ENCODE peak calls at places on chromosomes 4 and X, in six cellular contexts. U is left lung, B is mammary epithelial cell, Y is MM.1S, D is right atrium auricular region, N is OCI-LY7. Z is an unnamed sample.

GRCh38 chrX:147550217-147550616 is 361.5 kb upstream of the FMR1 start:
- DNase-seq in Y (peak; percentile 46), D (no peak), N (peak; percentile 4), U (no peak), B (no peak), Z (peak; percentile 24)

GRCh38 chr4:109435635-109436034 is 2.0 kb downstream of the SEC24B start:
- DNase-seq in Y (no peak), B (no peak), U (no peak), D (no peak), N (no peak), Z (no peak)

GRCh38 chr4:23455482-23455881 is 434.4 kb downstream of the PPARGC1A start:
- DNase-seq in U (no peak), B (no peak), N (peak; percentile 9), D (no peak), Y (no peak), Z (no peak)

GRCh38 chrX:87697409-87697808 is 179.8 kb downstream of the KLHL4 start:
- DNase-seq in D (no peak), Y (no peak), U (no peak), N (no peak), B (no peak), Z (no peak)

GRCh38 chr4:99979872-99980271 is 29.8 kb upstream of the H2AZ1 start:
- DNase-seq in B (no peak), U (no peak), D (no peak), Y (no peak), N (no peak), Z (no peak)

GRCh38 chrX:51893931-51894696 is 691 bp downstream of the MAGED1 start:
- DNase-seq in D (no peak), B (peak; percentile 10), N (peak; percentile 10), U (peak; percentile 42), Y (peak; percentile 6), Z (peak; percentile 59)

GRCh38 chrX:48958635-48959094 is 1.3 kb upstream of the OTUD5 start:
- DNase-seq in Y (peak; percentile 17), B (peak; percentile 46), D (peak; percentile 67), U (no peak), N (no peak), Z (peak; percentile 31)

GRCh38 chr4:84378277-84378838 is 120.7 kb downstream of the NKX6-1 start:
- DNase-seq in Y (no peak), N (no peak), U (no peak), B (no peak), D (no peak), Z (peak; percentile 21)

GRCh38 chrX:70477734-70478075 is 33.1 kb downstream of the DLG3 start:
- DNase-seq in U (no peak), D (no peak), B (no peak), N (no peak), Y (no peak), Z (no peak)

GRCh38 chrX:790780-791360 is 160.3 kb downstream of the SHOX start:
- DNase-seq in U (no peak), Y (no peak), N (no peak), D (no peak), B (no peak), Z (no peak)

GRCh38 chrX:68867458-68868166 is 38.8 kb downstream of the EFNB1 start:
- DNase-seq in N (no peak), D (no peak), U (no peak), B (no peak), Y (no peak), Z (no peak)

GRCh38 chr4:18676136-18676922 is 654.8 kb upstream of the LCORL start:
- DNase-seq in Y (no peak), U (no peak), D (no peak), N (no peak), B (no peak), Z (no peak)

GRCh38 chr4:23097251-23097650 is 404.5 kb downstream of the GBA3 start:
- DNase-seq in N (no peak), Y (no peak), U (no peak), B (no peak), D (no peak), Z (no peak)

GRCh38 chrX:82219129-82219528 is 1017.2 kb downstream of the SH3BGRL start:
- DNase-seq in Y (no peak), B (no peak), D (no peak), U (no peak), N (no peak), Z (no peak)

GRCh38 chr4:59057804-59058203 is 1947.6 kb upstream of the IGFBP7 start:
- DNase-seq in N (no peak), U (no peak), D (no peak), Y (no peak), B (no peak), Z (no peak)

GRCh38 chr4:139852612-139853269 is 187.1 kb downstream of the MGST2 start:
- DNase-seq in B (peak; percentile 52), N (no peak), D (no peak), Y (no peak), U (no peak), Z (no peak)

GRCh38 chr4:151681085-151681484 is 79.7 kb downstream of the GATB start:
- DNase-seq in N (no peak), B (no peak), U (no peak), Y (no peak), D (no peak), Z (no peak)

GRCh38 chr4:88964450-88964849 is 92.5 kb downstream of the FAM13A start:
- DNase-seq in B (peak; percentile 77), Y (no peak), D (no peak), U (no peak), N (no peak), Z (no peak)

GRCh38 chr4:60743654-60744053 is 456.5 kb upstream of the ADGRL3 start:
- DNase-seq in B (no peak), Y (no peak), U (no peak), D (no peak), N (no peak), Z (no peak)

GRCh38 chr4:24932831-24933230 is 20.0 kb upstream of the CCDC149 start:
- DNase-seq in B (no peak), D (no peak), U (no peak), N (no peak), Y (no peak), Z (no peak)

GRCh38 chr4:5751073-5751917 is 40.3 kb downstream of the EVC start:
- DNase-seq in U (peak; percentile 61), B (no peak), D (peak; percentile 56), N (no peak), Y (no peak), Z (no peak)

GRCh38 chr4:64756016-64756415 is 346.8 kb upstream of the TECRL start:
- DNase-seq in D (no peak), U (no peak), B (peak; percentile 74), Y (no peak), N (no peak), Z (peak; percentile 58)

GRCh38 chr4:104491826-104492771 is 2.6 kb downstream of the CXXC4 start:
- DNase-seq in B (no peak), Y (peak; percentile 82), U (no peak), D (no peak), N (no peak), Z (peak; percentile 56)

GRCh38 chr4:152220201-152220666 is 315.7 kb downstream of the FBXW7 start:
- DNase-seq in N (no peak), U (no peak), D (no peak), Y (no peak), B (peak; percentile 95), Z (no peak)

GRCh38 chr4:75653845-75654503 is 19.2 kb downstream of the G3BP2 start:
- DNase-seq in Y (no peak), D (no peak), U (no peak), B (peak; percentile 46), N (no peak), Z (no peak)

GRCh38 chr4:135371137-135371536 is 1169.5 kb upstream of the PABPC4L start:
- DNase-seq in B (no peak), N (no peak), D (no peak), U (no peak), Y (peak; percentile 27), Z (peak; percentile 9)

GRCh38 chrX:37685452-37686347 is at the start of gene XK:
- DNase-seq in Y (peak; percentile 92), N (no peak), D (no peak), B (peak; percentile 19), U (peak; percentile 84), Z (peak; percentile 61)

GRCh38 chrX:104318330-104319009 is 63.7 kb upstream of the ESX1 start:
- DNase-seq in B (peak; percentile 88), D (no peak), Y (no peak), N (no peak), U (no peak), Z (no peak)

GRCh38 chr4:25993564-25994185 is 79.7 kb downstream of the SMIM20 start:
- DNase-seq in B (no peak), Y (peak; percentile 21), D (no peak), U (no peak), N (peak; percentile 65), Z (peak; percentile 54)
- TF ChIP-seq CTCF in B (no peak), Y (peak; percentile 42), D (no peak), U (no peak), N (peak; percentile 77), Z (peak; percentile 41)

GRCh38 chrX:139049455-139049854 is 337.9 kb upstream of the FGF13 start:
- DNase-seq in U (no peak), B (no peak), N (no peak), Y (no peak), D (no peak), Z (no peak)

DNA sequence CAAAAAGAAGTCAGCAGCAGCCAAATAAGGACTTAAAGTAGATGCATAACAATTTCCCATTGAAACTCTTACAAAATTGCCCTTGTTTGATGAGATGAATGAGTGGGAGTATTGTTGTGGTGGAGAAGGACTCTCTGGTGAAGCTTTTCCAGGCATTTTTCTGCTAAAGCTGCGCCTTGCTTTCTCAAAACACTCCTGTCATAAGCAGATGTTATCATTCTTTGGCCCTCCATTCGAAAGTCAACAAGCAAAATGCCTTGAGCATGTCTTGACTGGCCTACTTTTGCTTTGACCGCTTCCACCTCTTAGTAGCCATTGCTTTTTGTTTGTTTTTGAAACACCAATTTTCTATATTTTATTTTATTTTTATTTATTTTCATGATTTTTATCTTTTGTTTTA is 340.9 kb upstream of the FGF13 start:
- DNase-seq in D (no peak), U (no peak), B (peak; percentile 62), N (no peak), Y (no peak), Z (no peak)
- H3K4me1 ChIP-seq in D (no peaks in the 10 kb centered on the region), U (no peaks in the 10 kb centered on the region), B (no peaks in the 10 kb centered on the region), N (no peaks in the 10 kb centered on the region), Y (no peaks in the 10 kb centered on the region), Z (peaks cover 7% of the 10 kb centered on the region)

DNA sequence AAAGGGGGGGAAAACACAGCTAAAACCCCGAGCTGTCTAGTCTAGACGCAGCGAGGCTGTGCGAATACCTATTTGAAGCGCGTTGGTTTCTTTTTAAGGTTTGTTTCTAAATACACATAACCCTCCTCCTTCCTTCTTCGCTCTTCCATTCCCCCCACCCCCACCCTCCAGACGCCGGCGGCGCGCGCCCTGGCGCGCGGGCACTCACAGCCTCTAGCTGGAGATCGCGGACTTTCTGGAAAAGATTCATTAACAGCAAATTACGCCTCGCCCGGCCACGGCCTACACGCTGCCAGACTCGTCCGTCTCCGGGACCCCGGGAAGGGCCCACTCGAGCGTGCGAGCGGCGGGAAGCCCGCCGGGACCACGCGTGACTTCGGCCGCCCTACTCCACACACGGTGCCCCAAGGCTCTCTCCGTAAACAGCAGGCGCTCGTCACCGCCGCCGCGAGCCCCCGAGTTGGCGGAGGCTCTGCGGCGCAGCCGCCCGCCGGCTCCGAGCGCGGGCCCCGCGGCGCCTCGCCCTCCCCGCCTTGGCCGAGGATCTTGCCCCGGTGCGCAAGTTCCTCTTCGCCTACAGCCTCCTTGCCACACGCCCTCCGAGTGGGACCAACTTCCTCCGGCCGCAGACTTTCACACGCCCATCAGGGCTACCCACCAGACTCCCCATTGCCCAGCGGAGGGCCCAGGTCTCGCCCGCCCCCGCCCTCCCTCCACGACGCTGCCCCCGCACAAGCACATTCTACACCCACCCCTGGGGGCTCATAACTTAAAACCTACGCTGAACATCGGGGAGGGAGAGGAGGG is 2.0 kb downstream of the BCOR start:
- DNase-seq in D (no peak), B (peak; percentile 18), N (peak; percentile 65), Y (peak; percentile 47), U (peak; percentile 86), Z (no peak)
- H3K4me3 ChIP-seq in D (peak overlapping the region; percentile 66), B (peak overlapping the region; percentile 62), N (peak overlapping the region; percentile 90), Y (peak overlapping the region; percentile 73), U (peak overlapping the region; percentile 61), Z (peak overlapping the region; percentile 64)

GRCh38 chrX:55522577-55523254 is 33.1 kb upstream of the USP51 start:
- DNase-seq in B (no peak), D (no peak), U (no peak), Y (no peak), N (no peak), Z (no peak)
- TF ChIP-seq CTCF in B (no peak), D (no peak), U (no peak), Y (no peak), N (no peak), Z (no peak)